ENCODE peak calls at places on chromosome 1, in eight cellular contexts. C is CD8-positive, alpha-beta T cell; N is A549; B is stomach; K is pancreas; E is OCI-LY7; S is lower lobe of right lung; H is astrocyte. F is an unnamed sample. For H3K4me1, the result is how much of the 10 kb centered on the place peaks cover.

GRCh38 chr1:63909511-63909910 is 135.7 kb downstream of the ROR1 start:
- DNase-seq in K (no peak), H (no peak), N (no peak), C (no peak), E (no peak), B (no peak), S (no peak), F (no peak)

GRCh38 chr1:94863297-94863911 is 43.2 kb downstream of the SLC44A3 start:
- DNase-seq in H (peak), N (no peak), B (no peak), C (no peak), E (no peak), S (no peak), K (no peak), F (no peak)

GRCh38 chr1:186374313-186375151 is 521 bp downstream of the TPR start:
- DNase-seq in H (peak), E (peak), C (peak), K (no peak), B (peak), N (peak), S (no peak), F (no peak)

GRCh38 chr1:206808615-206809014 is 36.3 kb upstream of the IL10 start:
- DNase-seq in N (no peak), S (no peak), H (peak), E (peak), B (no peak), C (peak), K (no peak), F (no peak)

GRCh38 chr1:24069817-24070216 is 42.1 kb downstream of the MYOM3 start:
- DNase-seq in N (no peak), E (no peak), S (peak), C (no peak), H (no peak), K (no peak), B (no peak), F (no peak)

GRCh38 chr1:43509007-43509739 is 21.5 kb upstream of the PTPRF start:
- DNase-seq in B (no peak), E (no peak), C (no peak), N (no peak), K (no peak), H (no peak), S (no peak), F (no peak)

GRCh38 chr1:15344380-15344779 is 65.3 kb upstream of the EFHD2 start:
- DNase-seq in S (no peak), C (no peak), H (no peak), B (no peak), N (no peak), K (no peak), E (no peak), F (no peak)

GRCh38 chr1:111463029-111463683 is 10.6 kb upstream of the C1orf162 start:
- DNase-seq in C (no peak), N (no peak), S (no peak), K (no peak), E (no peak), H (peak), B (no peak), F (no peak)

GRCh38 chr1:225461533-225462428 is 33.9 kb upstream of the LBR start:
- DNase-seq in N (no peak), S (no peak), B (no peak), K (peak), E (no peak), C (no peak), H (no peak), F (no peak)

GRCh38 chr1:87515781-87516180 is 187.1 kb downstream of the LMO4 start:
- DNase-seq in C (no peak), E (no peak), K (no peak), H (peak), B (no peak), S (no peak), N (no peak), F (no peak)

GRCh38 chr1:116553386-116554115 is 17.3 kb downstream of the CD58 start:
- DNase-seq in C (no peak), S (no peak), E (no peak), H (no peak), B (no peak), N (no peak), K (no peak), F (no peak)

GRCh38 chr1:217272385-217272784 is 358.5 kb downstream of the GPATCH2 start:
- DNase-seq in E (no peak), H (peak), N (no peak), C (no peak), S (no peak), B (no peak), K (no peak), F (no peak)

GRCh38 chr1:11488201-11488770 is 9.3 kb downstream of the DISP3 start:
- DNase-seq in E (no peak), C (no peak), K (no peak), S (no peak), N (no peak), H (no peak), B (no peak), F (no peak)

GRCh38 chr1:19353596-19353995 is 41.5 kb downstream of the SLC66A1 start:
- DNase-seq in K (no peak), S (no peak), H (no peak), E (no peak), B (no peak), C (no peak), N (no peak), F (no peak)

GRCh38 chr1:37036667-37037053 is 2.3 kb upstream of the GRIK3 start:
- DNase-seq in E (no peak), H (no peak), S (no peak), K (no peak), C (no peak), B (no peak), N (no peak), F (no peak)

GRCh38 chr1:39408641-39409054 is 82.8 kb upstream of the BMP8A start:
- DNase-seq in E (peak), K (peak), C (peak), H (peak), B (peak), S (peak), N (peak), F (peak)

GRCh38 chr1:39407496-39407888 is 83.9 kb upstream of the BMP8A start:
- DNase-seq in S (no peak), K (no peak), B (no peak), H (no peak), E (no peak), N (no peak), C (no peak), F (no peak)

GRCh38 chr1:39409055-39409816 is 82.2 kb upstream of the BMP8A start:
- DNase-seq in K (peak), E (no peak), B (peak), C (peak), H (no peak), S (peak), N (no peak), F (peak)

GRCh38 chr1:39406533-39407478 is 84.6 kb upstream of the BMP8A start:
- DNase-seq in S (no peak), N (no peak), K (no peak), H (peak), E (no peak), B (no peak), C (no peak), F (no peak)

GRCh38 chr1:39407889-39408640 is 83.4 kb upstream of the BMP8A start:
- DNase-seq in B (no peak), N (no peak), E (no peak), H (no peak), C (no peak), K (no peak), S (no peak), F (no peak)
- TF ChIP-seq CTCF in B (no peak), N (no peak), E (peak), H (peak), C (no peak), K (no peak), S (no peak), F (no peak)

DNA sequence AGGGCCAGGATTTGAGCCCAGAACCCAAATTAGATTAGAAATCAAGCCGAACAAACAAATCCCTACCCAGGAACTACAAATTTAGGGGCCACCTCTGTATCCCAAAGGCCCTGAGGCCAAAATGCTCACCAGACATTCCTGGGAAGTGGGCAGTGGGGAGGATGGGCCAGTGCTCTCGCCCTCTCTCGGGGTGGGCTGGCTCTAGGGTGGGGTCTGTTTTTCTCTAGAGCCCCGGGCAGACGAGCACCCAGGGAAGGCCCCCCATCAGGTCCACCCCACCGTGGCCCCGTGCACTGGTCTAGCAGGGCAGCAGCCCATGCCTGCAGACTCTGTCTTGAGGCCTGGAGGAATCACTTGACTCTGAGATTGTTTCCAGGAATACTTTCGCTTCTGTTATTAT is 252.0 kb downstream of the RRAGC start:
- DNase-seq in H (no peak), B (no peak), N (no peak), E (no peak), K (no peak), C (no peak), S (no peak), F (no peak)
- H3K27ac ChIP-seq in H (no peak), B (no peak), N (no peak), E (no peak), K (no peak), C (no peak), S (no peak), F (no peak)

GRCh38 chr1:156803086-156803851 is 13.4 kb downstream of the SH2D2A start:
- DNase-seq in S (no peak), H (no peak), E (no peak), K (no peak), C (no peak), B (no peak), N (no peak), F (no peak)
- H3K4me1 ChIP-seq in S (under half), H (under half), E (under half), K (under half), C (under half), B (under half), N (under half), F (under half)

DNA sequence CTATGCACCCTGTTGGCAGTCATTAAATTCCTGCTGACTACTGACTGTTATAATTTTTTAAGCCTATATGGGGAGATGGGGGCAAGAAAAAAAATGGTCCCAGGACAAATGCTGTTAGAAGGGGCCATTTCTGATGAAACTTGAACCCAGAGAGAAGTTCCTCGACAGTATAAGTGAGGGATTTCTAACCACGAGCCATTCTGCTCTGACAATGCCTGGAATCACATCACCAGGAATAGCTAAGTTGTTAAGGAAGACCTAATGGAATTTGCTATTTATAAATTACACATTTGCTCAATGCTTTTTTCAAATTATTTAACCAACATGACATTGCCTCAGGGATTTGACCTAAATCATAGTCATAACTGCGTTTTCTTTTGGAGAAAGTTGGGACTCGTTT is 55.2 kb downstream of the LHX9 start:
- DNase-seq in B (no peak), S (no peak), N (no peak), E (no peak), K (no peak), H (no peak), C (no peak), F (no peak)
- TF ChIP-seq CTCF in B (no peak), S (no peak), N (no peak), E (no peak), K (no peak), H (no peak), C (no peak), F (no peak)

GRCh38 chr1:26079178-26079563 is 11.7 kb upstream of the TRIM63 start:
- DNase-seq in N (no peak), K (no peak), S (no peak), B (no peak), C (no peak), E (no peak), H (no peak), F (no peak)
- H3K27ac ChIP-seq in N (peak), K (no peak), S (no peak), B (no peak), C (no peak), E (no peak), H (no peak), F (no peak)

DNA sequence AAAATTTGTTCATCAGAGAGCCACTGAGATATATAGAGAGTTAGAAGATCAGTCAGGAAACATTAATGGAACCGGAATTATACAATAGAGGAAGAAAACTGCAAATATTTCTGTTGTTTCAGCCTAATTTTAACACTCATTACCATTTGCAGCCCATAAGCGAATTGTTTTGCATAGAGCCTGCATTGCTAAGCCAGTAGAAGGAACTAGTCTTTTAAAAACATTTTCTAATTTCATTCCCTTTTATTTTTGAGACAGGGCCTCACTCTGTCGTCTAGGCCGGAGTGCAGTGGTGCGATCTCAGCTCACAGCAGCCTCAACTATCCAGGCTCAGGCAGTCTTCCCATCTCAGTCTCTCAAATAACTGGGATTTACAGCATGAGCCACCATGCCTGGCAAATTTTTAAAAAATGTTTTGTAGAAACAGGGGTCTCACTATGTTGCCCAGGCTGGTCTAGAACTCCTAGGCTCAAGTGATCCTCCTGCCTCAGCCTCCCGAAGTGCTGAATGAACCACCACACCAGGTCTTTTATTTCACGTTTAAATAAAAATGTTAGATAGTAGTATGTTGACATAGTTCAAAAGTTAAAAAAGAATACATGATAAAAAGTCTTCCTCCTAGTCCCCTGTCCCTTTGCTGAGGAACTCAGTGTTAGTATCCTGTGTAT is 25.3 kb downstream of the MPZL1 start:
- DNase-seq in K (no peak), C (no peak), E (no peak), N (no peak), S (no peak), H (no peak), B (no peak), F (no peak)
- H3K4me1 ChIP-seq in K (under half), C (under half), E (half or more), N (half or more), S (under half), H (under half), B (half or more), F (under half)

GRCh38 chr1:226549937-226550670 is 1.5 kb downstream of the STUM start:
- DNase-seq in C (peak), S (no peak), B (peak), E (peak), N (peak), H (no peak), K (peak), F (no peak)
- TF ChIP-seq CTCF in C (no peak), S (no peak), B (no peak), E (peak), N (no peak), H (no peak), K (no peak), F (peak)

F was measured in upper lobe of right lung.